ENCODE peak calls at places on chromosomes 5 and 9, in nine cellular contexts. S is fibroblast of lung, N is body of pancreas, P is foreskin keratinocyte, T is mammary epithelial cell, O is lung, F is A549, I is Peyer's patch, W is IMR-90. V is an unnamed sample. For H3K4me1, the result is how much of the 10 kb centered on the place peaks cover.

GRCh38 chr5:179431221-179431620 is 86.0 kb upstream of the ADAMTS2 start:
- DNase-seq in S (no peak), N (no peak), P (no peak), T (no peak), O (no peak), F (no peak), I (no peak), W (no peak), V (no peak)

GRCh38 chr9:123355761-123356520 is at the start of gene CRB2:
- DNase-seq in S (no peak), N (no peak), P (no peak), T (no peak), O (no peak), F (no peak), I (no peak), W (no peak), V (no peak)

GRCh38 chr9:96219615-96220257 is 82.2 kb downstream of the HSD17B3 start:
- DNase-seq in S (peak), N (peak), P (no peak), T (peak), O (no peak), F (peak), I (peak), W (no peak), V (peak)

GRCh38 chr9:133163559-133164208 is at the start of gene GBGT1:
- DNase-seq in S (peak), N (peak), P (no peak), T (no peak), O (no peak), F (peak), I (peak), W (no peak), V (peak)

GRCh38 chr5:19853616-19854240 is 134.3 kb downstream of the CDH18 start:
- DNase-seq in S (peak), N (no peak), P (peak), T (peak), O (no peak), F (no peak), I (no peak), W (peak), V (no peak)

GRCh38 chr5:17860660-17861315 is 226.5 kb downstream of the TAF11L14 start:
- DNase-seq in S (peak), N (no peak), P (peak), T (peak), O (no peak), F (peak), I (no peak), W (peak), V (peak)

GRCh38 chr9:88567870-88568269 is 32.9 kb downstream of the NXNL2 start:
- DNase-seq in S (no peak), N (no peak), P (no peak), T (no peak), O (no peak), F (no peak), I (no peak), W (no peak), V (no peak)

GRCh38 chr5:152164860-152165259 is 240.2 kb upstream of the GLRA1 start:
- DNase-seq in S (no peak), N (no peak), P (no peak), T (no peak), O (no peak), F (no peak), I (no peak), W (no peak), V (no peak)

GRCh38 chr5:6868170-6868569 is 154.9 kb downstream of the TENT4A start:
- DNase-seq in S (no peak), N (peak), P (no peak), T (no peak), O (no peak), F (no peak), I (no peak), W (no peak), V (no peak)

GRCh38 chr5:23208959-23209431 is 298.4 kb upstream of the PRDM9 start:
- DNase-seq in S (no peak), N (peak), P (peak), T (peak), O (no peak), F (peak), I (no peak), W (peak), V (no peak)

GRCh38 chr9:89171693-89172092 is 6.9 kb downstream of the SHC3 start:
- DNase-seq in S (no peak), N (peak), P (no peak), T (no peak), O (no peak), F (no peak), I (no peak), W (no peak), V (no peak)

GRCh38 chr9:70413427-70413797 is 1.0 kb downstream of the KLF9 start:
- DNase-seq in S (no peak), N (no peak), P (no peak), T (no peak), O (no peak), F (no peak), I (no peak), W (no peak), V (no peak)

GRCh38 chr9:93574900-93575705 is 1.3 kb upstream of the PHF2 start:
- DNase-seq in S (no peak), N (no peak), P (no peak), T (no peak), O (no peak), F (no peak), I (peak), W (no peak), V (no peak)

GRCh38 chr5:178589180-178590140 is 733 bp downstream of the COL23A1 start:
- DNase-seq in S (peak), N (no peak), P (no peak), T (peak), O (no peak), F (no peak), I (no peak), W (peak), V (peak)

GRCh38 chr5:179274321-179275315 is 70.6 kb downstream of the ADAMTS2 start:
- DNase-seq in S (no peak), N (peak), P (no peak), T (no peak), O (no peak), F (no peak), I (no peak), W (no peak), V (no peak)

GRCh38 chr5:159056201-159056600 is 43.5 kb downstream of the EBF1 start:
- DNase-seq in S (no peak), N (no peak), P (no peak), T (no peak), O (no peak), F (no peak), I (no peak), W (no peak), V (no peak)

GRCh38 chr5:170626507-170627150 is 122.8 kb downstream of the KCNIP1 start:
- DNase-seq in S (no peak), N (no peak), P (no peak), T (no peak), O (no peak), F (no peak), I (peak), W (no peak), V (no peak)

GRCh38 chr9:107734231-107735014 is 244.9 kb upstream of the KLF4 start:
- DNase-seq in S (peak), N (no peak), P (peak), T (peak), O (no peak), F (no peak), I (no peak), W (peak), V (no peak)

GRCh38 chr5:67831081-67831480 is 384.5 kb upstream of the PIK3R1 start:
- DNase-seq in S (no peak), N (no peak), P (no peak), T (no peak), O (no peak), F (no peak), I (no peak), W (no peak), V (no peak)

GRCh38 chr5:6837519-6838110 is 124.4 kb downstream of the TENT4A start:
- DNase-seq in S (no peak), N (no peak), P (no peak), T (no peak), O (no peak), F (peak), I (no peak), W (no peak), V (peak)

GRCh38 chr5:171127314-171127713 is 181.7 kb upstream of the TLX3 start:
- DNase-seq in S (peak), N (no peak), P (no peak), T (no peak), O (no peak), F (no peak), I (no peak), W (peak), V (no peak)

GRCh38 chr5:2913306-2913705 is 161.8 kb upstream of the IRX2 start:
- DNase-seq in S (no peak), N (no peak), P (no peak), T (no peak), O (peak), F (no peak), I (no peak), W (no peak), V (no peak)

GRCh38 chr9:97934321-97935115 is 3.5 kb downstream of the HEMGN start:
- DNase-seq in S (no peak), N (no peak), P (no peak), T (no peak), O (no peak), F (no peak), I (no peak), W (no peak), V (no peak)

GRCh38 chr5:51902512-51902911 is 519.3 kb downstream of the ISL1 start:
- DNase-seq in S (no peak), N (no peak), P (no peak), T (no peak), O (no peak), F (no peak), I (no peak), W (no peak), V (no peak)

GRCh38 chr5:173003360-173003759 is 19.8 kb downstream of the ATP6V0E1 start:
- DNase-seq in S (no peak), N (no peak), P (no peak), T (no peak), O (no peak), F (no peak), I (no peak), W (no peak), V (peak)
- H3K4me1 ChIP-seq in S (under half), N (under half), P (under half), T (under half), O (under half), F (under half), I (under half), W (under half), V (under half)

GRCh38 chr9:136564379-136564988 is 18.6 kb upstream of the NOTCH1 start:
- DNase-seq in S (peak), N (peak), P (no peak), T (peak), O (peak), F (no peak), I (peak), W (peak), V (no peak)
- TF ChIP-seq CTCF in S (no peak), N (no peak), P (peak), T (no peak), O (no peak), F (no peak), I (no peak), W (peak), V (no peak)

DNA sequence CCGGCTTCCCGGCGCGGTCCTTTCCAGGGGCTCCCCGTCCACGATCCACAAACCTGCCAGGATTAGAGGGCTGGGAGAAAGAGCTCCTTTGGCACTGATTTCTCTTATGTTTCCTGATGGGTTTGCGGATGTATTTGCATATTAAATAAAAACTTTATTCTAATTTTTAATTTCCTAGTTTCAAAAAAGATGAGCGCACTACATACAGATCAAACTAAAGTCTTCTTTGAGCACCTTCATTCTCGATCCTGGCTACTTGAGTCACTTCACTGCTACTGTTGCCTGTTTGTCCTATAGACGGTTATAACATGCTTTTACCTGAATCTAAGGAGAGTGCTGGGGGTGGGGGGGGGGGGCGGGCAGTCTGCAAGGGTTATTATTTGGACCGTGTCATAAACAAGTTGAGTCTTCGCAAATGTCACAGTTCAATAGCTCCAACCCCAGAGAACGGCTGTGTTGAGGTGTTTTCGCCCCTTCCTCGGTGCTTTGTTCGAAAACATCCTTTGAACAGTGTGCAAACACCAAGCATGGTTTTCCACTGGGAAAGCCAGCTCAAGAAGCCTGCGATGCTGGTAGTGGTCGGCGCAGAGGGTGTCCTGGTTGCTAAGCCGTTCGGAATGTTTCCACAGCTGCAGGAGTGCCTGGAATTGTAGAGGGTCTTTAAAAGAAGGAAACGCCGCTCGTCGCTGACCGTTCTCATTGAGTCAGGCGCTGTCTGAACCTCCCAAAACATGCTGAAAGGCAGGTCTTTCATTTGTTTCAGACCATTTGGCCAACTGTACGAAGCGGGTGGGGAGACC is 1.1 kb upstream of the STK10 start:
- DNase-seq in S (peak), N (no peak), P (no peak), T (no peak), O (no peak), F (no peak), I (no peak), W (peak), V (no peak)
- H3K4me1 ChIP-seq in S (under half), N (under half), P (under half), T (under half), O (under half), F (under half), I (under half), W (under half), V (under half)

DNA sequence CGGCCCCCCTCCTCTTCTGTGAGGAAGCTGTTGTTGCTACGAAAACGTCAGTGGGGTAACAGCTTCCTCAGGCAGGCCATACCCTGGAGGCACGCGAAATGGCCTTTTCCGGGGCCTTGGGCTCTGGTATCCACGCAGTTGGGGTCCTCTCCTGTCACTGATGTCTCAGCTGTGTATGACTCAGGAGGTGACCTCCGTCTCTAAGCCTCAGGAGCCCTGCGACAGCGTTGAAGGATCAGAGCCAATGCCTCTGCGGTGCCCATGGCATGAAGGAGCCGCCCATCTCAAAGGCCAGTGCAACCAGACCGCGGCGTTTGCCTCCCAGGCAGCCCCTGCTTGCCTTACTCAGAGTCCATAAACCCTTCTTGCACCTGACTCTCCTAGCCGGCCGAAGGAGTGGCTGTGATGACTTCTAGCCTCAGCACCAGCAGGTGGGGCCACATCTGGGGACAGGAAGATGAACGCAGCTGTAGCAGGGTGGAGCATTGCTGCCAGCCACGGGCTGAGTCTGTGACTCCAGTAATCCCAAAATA is 1.0 kb upstream of the MXD3 start:
- DNase-seq in S (peak), N (peak), P (no peak), T (no peak), O (no peak), F (no peak), I (peak), W (no peak), V (no peak)
- TF ChIP-seq CTCF in S (no peak), N (no peak), P (peak), T (no peak), O (no peak), F (no peak), I (no peak), W (no peak), V (no peak)

DNA sequence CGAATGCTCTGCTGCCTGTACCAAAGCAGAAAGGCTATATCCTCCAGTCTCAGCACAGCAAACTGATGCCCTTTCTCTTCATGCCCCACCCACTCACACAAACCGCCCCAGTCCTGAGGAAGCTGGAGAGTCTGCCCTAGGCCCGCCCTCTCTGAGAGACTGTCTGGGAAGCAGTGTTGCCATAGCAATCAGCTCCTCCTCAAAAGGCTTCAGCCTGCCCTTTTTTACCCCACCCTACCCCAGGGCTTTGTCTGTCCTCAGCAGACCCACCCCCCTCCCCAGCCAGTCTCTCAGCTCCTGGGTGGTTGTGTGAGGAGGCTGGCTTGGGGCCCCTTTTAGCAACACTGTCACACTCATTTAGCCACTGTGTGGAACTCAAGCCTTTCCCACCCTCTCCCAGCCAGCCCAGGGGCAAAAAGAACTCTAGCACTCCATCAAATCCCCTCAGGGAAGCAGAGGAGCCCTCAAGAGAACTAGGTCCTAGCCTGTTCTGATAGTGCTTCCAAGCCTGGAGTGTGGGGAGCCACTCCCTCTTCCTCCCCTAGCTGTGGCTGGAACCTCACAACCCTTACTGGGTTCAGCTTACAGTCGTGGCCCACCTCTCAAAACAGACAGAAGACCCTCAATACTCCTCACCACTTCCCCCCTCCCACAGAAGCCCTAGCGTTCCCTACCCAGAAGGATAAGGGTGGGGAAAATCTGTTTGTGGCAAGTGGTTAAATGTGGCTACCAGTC is 1.4 kb downstream of the ATOSB start:
- DNase-seq in S (peak), N (peak), P (peak), T (peak), O (peak), F (no peak), I (peak), W (peak), V (peak)
- H3K4me1 ChIP-seq in S (under half), N (under half), P (under half), T (under half), O (under half), F (under half), I (half or more), W (under half), V (half or more)

GRCh38 chr5:73218552-73219171 is 45.7 kb downstream of the TMEM174 start:
- DNase-seq in S (peak), N (no peak), P (peak), T (peak), O (no peak), F (peak), I (no peak), W (peak), V (peak)
- TF ChIP-seq CTCF in S (peak), N (peak), P (peak), T (peak), O (no peak), F (peak), I (no peak), W (peak), V (peak)

GRCh38 chr5:124844371-124844770 is 97.9 kb upstream of the ZNF608 start:
- DNase-seq in S (no peak), N (no peak), P (no peak), T (no peak), O (no peak), F (no peak), I (no peak), W (no peak), V (no peak)

GRCh38 chr5:124847907-124848306 is 101.5 kb upstream of the ZNF608 start:
- DNase-seq in S (no peak), N (no peak), P (no peak), T (no peak), O (no peak), F (no peak), I (no peak), W (no peak), V (no peak)

DNA sequence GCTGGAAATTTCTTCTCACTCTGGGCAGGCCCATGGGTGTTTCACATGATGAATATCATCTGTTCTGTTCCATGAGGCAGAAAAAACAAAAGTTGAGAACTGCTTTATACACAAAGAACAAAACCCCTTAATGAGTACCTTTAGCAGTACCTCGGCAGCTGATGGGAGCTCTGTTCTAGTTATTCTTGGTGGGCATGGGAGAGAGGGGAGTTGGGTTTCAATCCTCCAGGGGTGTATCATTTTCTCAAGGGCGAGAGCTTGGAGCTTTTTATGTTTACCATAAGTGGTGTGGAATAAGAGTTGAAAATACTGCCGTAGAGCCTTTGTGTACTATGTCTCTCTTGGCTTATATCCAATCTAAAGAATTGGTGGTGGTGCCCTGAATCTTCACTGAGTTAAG is 103.3 kb upstream of the ZNF608 start:
- DNase-seq in S (no peak), N (no peak), P (no peak), T (no peak), O (no peak), F (no peak), I (no peak), W (no peak), V (no peak)
- H3K4me1 ChIP-seq in S (under half), N (under half), P (under half), T (under half), O (under half), F (under half), I (under half), W (under half), V (under half)

GRCh38 chr9:137215196-137215986 is 6.6 kb downstream of the RNF208 start:
- DNase-seq in S (no peak), N (no peak), P (no peak), T (no peak), O (no peak), F (no peak), I (no peak), W (no peak), V (no peak)

GRCh38 chr9:137212520-137212919 is 7.0 kb downstream of the NDOR1 start:
- DNase-seq in S (no peak), N (no peak), P (no peak), T (no peak), O (no peak), F (no peak), I (no peak), W (no peak), V (no peak)

GRCh38 chr9:137211532-137211931 is 6.0 kb downstream of the NDOR1 start:
- DNase-seq in S (no peak), N (no peak), P (no peak), T (no peak), O (no peak), F (no peak), I (no peak), W (no peak), V (no peak)

GRCh38 chr9:137214620-137215019 is 7.4 kb downstream of the RNF208 start:
- DNase-seq in S (no peak), N (no peak), P (no peak), T (no peak), O (no peak), F (no peak), I (no peak), W (no peak), V (no peak)

GRCh38 chr9:137213160-137214060 is 7.9 kb downstream of the NDOR1 start:
- DNase-seq in S (no peak), N (no peak), P (no peak), T (no peak), O (no peak), F (no peak), I (no peak), W (no peak), V (no peak)
- TF ChIP-seq CTCF in S (no peak), N (peak), P (peak), T (no peak), O (no peak), F (peak), I (no peak), W (peak), V (no peak)

V was measured in endothelial cell of umbilical vein.